ENCODE peak calls at places on chromosomes 4 and X, in seven cellular contexts. One of them, this sample, is unnamed.

GRCh38 chr4:75036046-75036445 is 103.1 kb downstream of the PARM1 start:
- DNase-seq in tibial nerve: no peak
- DNase-seq in psoas muscle: no peak
- DNase-seq in suprapubic skin: no peak
- DNase-seq in A549: no peak
- DNase-seq in fibroblast of lung: no peak
- DNase-seq in Panc1: no peak
- DNase-seq in this sample: no peak

GRCh38 chrX:97021680-97022079 is 138.0 kb downstream of the RPA4 start:
- DNase-seq in fibroblast of lung: peak
- DNase-seq in tibial nerve: no peak
- DNase-seq in A549: no peak
- DNase-seq in suprapubic skin: no peak
- DNase-seq in psoas muscle: no peak
- DNase-seq in Panc1: no peak
- DNase-seq in this sample: peak

GRCh38 chr4:175147233-175147632 is 229.1 kb downstream of the ADAM29 start:
- DNase-seq in suprapubic skin: no peak
- DNase-seq in fibroblast of lung: no peak
- DNase-seq in Panc1: no peak
- DNase-seq in A549: no peak
- DNase-seq in psoas muscle: no peak
- DNase-seq in tibial nerve: no peak
- DNase-seq in this sample: no peak

GRCh38 chr4:155609455-155610059 is 57.1 kb upstream of the GUCY1A1 start:
- DNase-seq in fibroblast of lung: no peak
- DNase-seq in tibial nerve: no peak
- DNase-seq in suprapubic skin: no peak
- DNase-seq in A549: no peak
- DNase-seq in psoas muscle: no peak
- DNase-seq in Panc1: no peak
- DNase-seq in this sample: no peak

GRCh38 chrX:13085533-13085932 is 41.1 kb upstream of the FAM9C start:
- DNase-seq in psoas muscle: no peak
- DNase-seq in Panc1: no peak
- DNase-seq in tibial nerve: no peak
- DNase-seq in A549: no peak
- DNase-seq in suprapubic skin: no peak
- DNase-seq in fibroblast of lung: no peak
- DNase-seq in this sample: no peak

GRCh38 chrX:100328342-100328741 is 81.7 kb downstream of the PCDH19 start:
- DNase-seq in fibroblast of lung: no peak
- DNase-seq in Panc1: no peak
- DNase-seq in A549: no peak
- DNase-seq in psoas muscle: no peak
- DNase-seq in tibial nerve: no peak
- DNase-seq in suprapubic skin: no peak
- DNase-seq in this sample: no peak

GRCh38 chr4:91485415-91485814 is 818.4 kb upstream of the GRID2 start:
- DNase-seq in A549: no peak
- DNase-seq in Panc1: no peak
- DNase-seq in fibroblast of lung: no peak
- DNase-seq in suprapubic skin: no peak
- DNase-seq in tibial nerve: no peak
- DNase-seq in psoas muscle: no peak
- DNase-seq in this sample: no peak

GRCh38 chr4:102405706-102406510 is 60.6 kb upstream of the SLC39A8 start:
- DNase-seq in psoas muscle: no peak
- DNase-seq in Panc1: no peak
- DNase-seq in A549: no peak
- DNase-seq in fibroblast of lung: no peak
- DNase-seq in suprapubic skin: no peak
- DNase-seq in tibial nerve: no peak
- DNase-seq in this sample: no peak

GRCh38 chr4:110510955-110511544 is 35.1 kb downstream of the ENPEP start:
- DNase-seq in suprapubic skin: no peak
- DNase-seq in Panc1: no peak
- DNase-seq in psoas muscle: no peak
- DNase-seq in tibial nerve: no peak
- DNase-seq in fibroblast of lung: peak
- DNase-seq in A549: peak
- DNase-seq in this sample: peak

GRCh38 chr4:155085843-155086530 is 122.4 kb upstream of the NPY2R start:
- DNase-seq in psoas muscle: no peak
- DNase-seq in A549: no peak
- DNase-seq in suprapubic skin: no peak
- DNase-seq in fibroblast of lung: peak
- DNase-seq in tibial nerve: no peak
- DNase-seq in Panc1: no peak
- DNase-seq in this sample: no peak

GRCh38 chr4:67891645-67892044 is 7.8 kb upstream of the TMPRSS11D start:
- DNase-seq in A549: no peak
- DNase-seq in Panc1: no peak
- DNase-seq in suprapubic skin: no peak
- DNase-seq in tibial nerve: no peak
- DNase-seq in psoas muscle: no peak
- DNase-seq in fibroblast of lung: no peak
- DNase-seq in this sample: no peak

GRCh38 chrX:104254442-104255115 is at the start of gene ESX1:
- DNase-seq in A549: no peak
- DNase-seq in tibial nerve: no peak
- DNase-seq in suprapubic skin: no peak
- DNase-seq in Panc1: no peak
- DNase-seq in fibroblast of lung: no peak
- DNase-seq in psoas muscle: no peak
- DNase-seq in this sample: no peak

GRCh38 chr4:67546971-67547370 is 1.7 kb upstream of the CENPC start:
- DNase-seq in suprapubic skin: no peak
- DNase-seq in fibroblast of lung: no peak
- DNase-seq in tibial nerve: no peak
- DNase-seq in A549: no peak
- DNase-seq in Panc1: no peak
- DNase-seq in psoas muscle: no peak
- DNase-seq in this sample: no peak

GRCh38 chr4:89737888-89738287 is 99.1 kb downstream of the SNCA start:
- DNase-seq in suprapubic skin: no peak
- DNase-seq in fibroblast of lung: peak
- DNase-seq in tibial nerve: no peak
- DNase-seq in psoas muscle: no peak
- DNase-seq in Panc1: no peak
- DNase-seq in A549: no peak
- DNase-seq in this sample: peak

GRCh38 chrX:136879001-136879667 is 1.4 kb downstream of the RBMX start:
- DNase-seq in psoas muscle: no peak
- DNase-seq in fibroblast of lung: peak
- DNase-seq in A549: no peak
- DNase-seq in Panc1: no peak
- DNase-seq in suprapubic skin: no peak
- DNase-seq in tibial nerve: no peak
- DNase-seq in this sample: no peak

GRCh38 chr4:189046642-189047041 is 894.0 kb upstream of the FRG1 start:
- DNase-seq in suprapubic skin: no peak
- DNase-seq in fibroblast of lung: peak
- DNase-seq in psoas muscle: no peak
- DNase-seq in tibial nerve: no peak
- DNase-seq in Panc1: no peak
- DNase-seq in A549: no peak
- DNase-seq in this sample: peak

GRCh38 chrX:12065251-12065650 is 73.0 kb upstream of the FRMPD4 start:
- DNase-seq in A549: no peak
- DNase-seq in suprapubic skin: no peak
- DNase-seq in fibroblast of lung: peak
- DNase-seq in Panc1: no peak
- DNase-seq in tibial nerve: no peak
- DNase-seq in psoas muscle: no peak
- DNase-seq in this sample: peak

GRCh38 chr4:140096483-140096861 is 57.5 kb downstream of the MAML3 start:
- DNase-seq in Panc1: no peak
- DNase-seq in A549: no peak
- DNase-seq in psoas muscle: no peak
- DNase-seq in fibroblast of lung: no peak
- DNase-seq in tibial nerve: no peak
- DNase-seq in suprapubic skin: no peak
- DNase-seq in this sample: no peak

GRCh38 chrX:65488496-65488895 is 46.1 kb downstream of the LAS1L start:
- DNase-seq in tibial nerve: no peak
- DNase-seq in psoas muscle: no peak
- DNase-seq in suprapubic skin: no peak
- DNase-seq in Panc1: no peak
- DNase-seq in fibroblast of lung: peak
- DNase-seq in A549: no peak
- DNase-seq in this sample: no peak

GRCh38 chr4:176794151-176794550 is 1.4 kb upstream of the VEGFC start:
- DNase-seq in tibial nerve: no peak
- DNase-seq in suprapubic skin: no peak
- DNase-seq in A549: peak
- DNase-seq in Panc1: no peak
- DNase-seq in fibroblast of lung: peak
- DNase-seq in psoas muscle: no peak
- DNase-seq in this sample: peak

GRCh38 chrX:115350696-115351408 is 61.3 kb downstream of the LUZP4 start:
- DNase-seq in psoas muscle: no peak
- DNase-seq in suprapubic skin: no peak
- DNase-seq in A549: no peak
- DNase-seq in fibroblast of lung: no peak
- DNase-seq in Panc1: no peak
- DNase-seq in tibial nerve: no peak
- DNase-seq in this sample: no peak

GRCh38 chr4:82681759-82682158 is 116.8 kb downstream of the SCD5 start:
- DNase-seq in fibroblast of lung: no peak
- DNase-seq in suprapubic skin: no peak
- DNase-seq in tibial nerve: no peak
- DNase-seq in A549: no peak
- DNase-seq in Panc1: no peak
- DNase-seq in psoas muscle: no peak
- DNase-seq in this sample: no peak

GRCh38 chr4:101331017-101331416 is 16.3 kb downstream of the PPP3CA start:
- DNase-seq in psoas muscle: no peak
- DNase-seq in fibroblast of lung: peak
- DNase-seq in tibial nerve: no peak
- DNase-seq in A549: no peak
- DNase-seq in Panc1: no peak
- DNase-seq in suprapubic skin: no peak
- DNase-seq in this sample: peak

GRCh38 chr4:108188770-108189169 is 20.0 kb upstream of the LEF1 start:
- DNase-seq in tibial nerve: no peak
- DNase-seq in suprapubic skin: no peak
- DNase-seq in psoas muscle: no peak
- DNase-seq in fibroblast of lung: no peak
- DNase-seq in Panc1: no peak
- DNase-seq in A549: no peak
- DNase-seq in this sample: no peak

DNA sequence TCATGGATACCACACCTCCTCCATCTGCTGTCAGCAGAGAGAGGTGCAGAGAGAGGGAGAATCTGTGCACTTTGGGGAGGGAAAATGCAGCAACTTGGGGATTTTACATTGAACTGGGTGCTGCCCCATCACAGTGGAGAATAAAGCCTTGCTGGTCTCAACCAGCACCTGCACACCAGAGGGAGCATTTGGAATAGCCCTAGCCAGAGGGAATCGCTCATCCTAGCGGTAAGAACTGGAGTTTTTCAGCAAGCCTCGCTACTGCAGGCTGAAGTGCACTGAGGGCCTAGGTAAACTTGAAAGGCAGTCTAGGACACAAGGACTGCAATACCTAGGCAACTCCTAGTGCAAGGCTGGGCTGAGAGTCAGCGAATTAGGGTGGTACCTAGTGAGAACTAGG is 148.7 kb downstream of the KDR start:
- DNase-seq in suprapubic skin: no peak
- DNase-seq in fibroblast of lung: no peak
- DNase-seq in psoas muscle: no peak
- DNase-seq in A549: no peak
- DNase-seq in Panc1: no peak
- DNase-seq in tibial nerve: no peak
- DNase-seq in this sample: no peak
- TF ChIP-seq CTCF in suprapubic skin: no peak
- TF ChIP-seq CTCF in fibroblast of lung: no peak
- TF ChIP-seq CTCF in psoas muscle: no peak
- TF ChIP-seq CTCF in A549: no peak
- TF ChIP-seq CTCF in Panc1: peak
- TF ChIP-seq CTCF in tibial nerve: no peak
- TF ChIP-seq CTCF in this sample: no peak

DNA sequence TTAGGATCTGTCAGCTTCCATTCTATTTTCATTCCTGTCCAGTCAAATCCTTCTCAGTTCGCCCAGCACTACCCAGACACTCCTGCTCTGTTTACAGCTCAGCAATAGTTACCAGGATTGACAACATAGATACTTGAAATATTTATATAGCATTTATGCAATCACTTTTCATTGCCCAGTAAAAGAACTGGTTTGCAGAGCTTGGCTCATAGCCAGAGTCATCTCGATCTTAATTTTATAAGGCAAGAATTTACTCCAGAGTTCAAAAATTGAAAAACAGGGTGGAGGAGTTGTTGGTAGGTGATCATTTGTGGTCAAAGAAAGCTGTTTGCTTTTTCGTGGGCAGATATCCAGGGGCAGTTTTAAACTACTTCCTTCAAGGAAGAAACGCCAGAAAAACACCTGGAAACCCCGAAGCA is 9.0 kb upstream of the BMP3 start:
- DNase-seq in psoas muscle: no peak
- DNase-seq in tibial nerve: no peak
- DNase-seq in A549: no peak
- DNase-seq in Panc1: no peak
- DNase-seq in suprapubic skin: no peak
- DNase-seq in fibroblast of lung: no peak
- DNase-seq in this sample: no peak
- H3K27ac ChIP-seq in psoas muscle: no peak
- H3K27ac ChIP-seq in tibial nerve: no peak
- H3K27ac ChIP-seq in A549: no peak
- H3K27ac ChIP-seq in Panc1: no peak
- H3K27ac ChIP-seq in suprapubic skin: no peak
- H3K27ac ChIP-seq in fibroblast of lung: no peak
- H3K27ac ChIP-seq in this sample: no peak

GRCh38 chr4:23932186-23932585 is 42.3 kb upstream of the PPARGC1A start:
- DNase-seq in tibial nerve: no peak
- DNase-seq in suprapubic skin: no peak
- DNase-seq in Panc1: no peak
- DNase-seq in fibroblast of lung: no peak
- DNase-seq in psoas muscle: no peak
- DNase-seq in A549: no peak
- DNase-seq in this sample: no peak
- TF ChIP-seq CTCF in tibial nerve: no peak
- TF ChIP-seq CTCF in suprapubic skin: no peak
- TF ChIP-seq CTCF in Panc1: no peak
- TF ChIP-seq CTCF in fibroblast of lung: peak
- TF ChIP-seq CTCF in psoas muscle: no peak
- TF ChIP-seq CTCF in A549: no peak
- TF ChIP-seq CTCF in this sample: no peak

DNA sequence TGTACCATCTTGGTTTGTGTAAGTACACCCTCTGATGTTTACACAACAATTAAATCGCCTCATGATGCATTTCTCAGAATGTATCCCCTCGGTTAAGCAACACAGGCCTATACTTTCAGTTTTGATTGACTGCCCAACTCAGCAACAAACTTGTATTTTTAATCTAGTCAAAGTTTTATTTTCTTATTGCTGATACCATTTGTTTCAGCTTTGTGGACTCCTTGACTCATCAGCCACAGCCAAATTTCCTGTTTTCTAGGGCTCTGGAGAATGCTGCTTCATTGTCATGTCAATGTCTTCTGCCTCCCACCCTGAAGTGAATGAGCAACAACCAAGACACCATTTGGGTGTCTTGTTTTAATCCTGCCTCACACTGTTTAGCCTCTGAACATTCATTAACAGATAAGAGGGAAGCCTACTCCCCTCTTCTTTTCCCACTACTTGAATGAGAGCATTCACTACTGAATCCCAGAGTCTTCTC is 14.0 kb downstream of the BBS12 start:
- DNase-seq in fibroblast of lung: no peak
- DNase-seq in Panc1: no peak
- DNase-seq in tibial nerve: no peak
- DNase-seq in suprapubic skin: no peak
- DNase-seq in A549: no peak
- DNase-seq in psoas muscle: no peak
- DNase-seq in this sample: no peak
- H3K27ac ChIP-seq in fibroblast of lung: no peak
- H3K27ac ChIP-seq in Panc1: no peak
- H3K27ac ChIP-seq in tibial nerve: no peak
- H3K27ac ChIP-seq in suprapubic skin: no peak
- H3K27ac ChIP-seq in A549: no peak
- H3K27ac ChIP-seq in psoas muscle: no peak
- H3K27ac ChIP-seq in this sample: no peak

This sample was measured in RWPE1.